ENCODE peak calls at places on chromosomes 13 and 19, in four cellular contexts. K is K562, C is HepG2, G is HCT116. J is an unnamed sample.

GRCh38 chr13:79663420-79663819 is 182.5 kb downstream of the NDFIP2 start:
- DNase-seq in K (no peak), C (no peak), G (no peak), J (no peak)

GRCh38 chr13:42328672-42329071 is 56.7 kb downstream of the AKAP11 start:
- DNase-seq in K (no peak), C (no peak), G (no peak), J (no peak)

GRCh38 chr13:42102961-42103688 is 54.7 kb downstream of the DGKH start:
- DNase-seq in K (no peak), C (no peak), G (no peak), J (no peak)

GRCh38 chr13:24670927-24671326 is 9.3 kb upstream of the ATP12A start:
- DNase-seq in K (peak), C (no peak), G (peak), J (no peak)

GRCh38 chr13:20461860-20462532 is 63.7 kb downstream of the CRYL1 start:
- DNase-seq in K (no peak), C (no peak), G (no peak), J (no peak)

GRCh38 chr13:53007872-53008271 is 20.7 kb upstream of the OLFM4 start:
- DNase-seq in K (no peak), C (no peak), G (no peak), J (no peak)

GRCh38 chr19:35776102-35776788 is 881 bp downstream of the ARHGAP33 start:
- DNase-seq in K (no peak), C (no peak), G (no peak), J (no peak)

GRCh38 chr13:41960195-41960699 is 662 bp downstream of the VWA8 start:
- DNase-seq in K (peak), C (peak), G (no peak), J (peak)

GRCh38 chr19:5220866-5221265 is 119.7 kb downstream of the PTPRS start:
- DNase-seq in K (no peak), C (no peak), G (no peak), J (no peak)

GRCh38 chr19:28864577-28865042 is 348.3 kb downstream of the UQCRFS1 start:
- DNase-seq in K (no peak), C (no peak), G (no peak), J (no peak)

GRCh38 chr19:42275103-42275502 is 6.1 kb downstream of the CIC start:
- DNase-seq in K (no peak), C (no peak), G (no peak), J (no peak)

GRCh38 chr19:51541458-51542357 is 10.2 kb upstream of the SIGLEC6 start:
- DNase-seq in K (peak), C (no peak), G (no peak), J (no peak)

GRCh38 chr19:40802300-40803169 is 3.5 kb downstream of the EGLN2 start:
- DNase-seq in K (peak), C (no peak), G (no peak), J (no peak)

GRCh38 chr13:31195616-31196015 is 4.2 kb upstream of the B3GLCT start:
- DNase-seq in K (no peak), C (no peak), G (no peak), J (no peak)

GRCh38 chr19:54035215-54036178 is 28.2 kb downstream of the VSTM1 start:
- DNase-seq in K (peak), C (no peak), G (no peak), J (no peak)

GRCh38 chr13:74452881-74453280 is 318.7 kb upstream of the KLF12 start:
- DNase-seq in K (no peak), C (no peak), G (no peak), J (no peak)

GRCh38 chr13:29922281-29922821 is 71.9 kb upstream of the UBL3 start:
- DNase-seq in K (no peak), C (no peak), G (no peak), J (no peak)

GRCh38 chr13:31824705-31825512 is 85.6 kb downstream of the RXFP2 start:
- DNase-seq in K (no peak), C (no peak), G (no peak), J (no peak)

GRCh38 chr13:96082640-96083039 is 7.3 kb upstream of the HS6ST3 start:
- DNase-seq in K (no peak), C (no peak), G (no peak), J (no peak)

GRCh38 chr19:40452016-40452415 is 7.9 kb upstream of the SERTAD3 start:
- DNase-seq in K (no peak), C (no peak), G (no peak), J (no peak)

GRCh38 chr19:33349319-33350289 is 23.9 kb upstream of the CEBPG start:
- DNase-seq in K (no peak), C (peak), G (no peak), J (no peak)

GRCh38 chr19:35240322-35240721 is 8.5 kb upstream of the LSR start:
- DNase-seq in K (no peak), C (no peak), G (no peak), J (no peak)

GRCh38 chr19:17775991-17776803 is 18.7 kb upstream of the B3GNT3 start:
- DNase-seq in K (no peak), C (no peak), G (no peak), J (no peak)

GRCh38 chr13:112330479-112331407 is 45.4 kb upstream of the SPACA7 start:
- DNase-seq in K (no peak), C (no peak), G (no peak), J (no peak)

GRCh38 chr13:102599451-102600012 is 2.7 kb downstream of the TPP2 start:
- DNase-seq in K (no peak), C (no peak), G (no peak), J (no peak)

GRCh38 chr13:109747524-109747923 is 38.9 kb downstream of the IRS2 start:
- DNase-seq in K (no peak), C (no peak), G (no peak), J (no peak)

GRCh38 chr13:109749365-109749764 is 37.0 kb downstream of the IRS2 start:
- DNase-seq in K (no peak), C (no peak), G (no peak), J (no peak)

GRCh38 chr13:109748677-109749076 is 37.7 kb downstream of the IRS2 start:
- DNase-seq in K (no peak), C (no peak), G (no peak), J (no peak)

GRCh38 chr13:109751477-109751876 is 34.9 kb downstream of the IRS2 start:
- DNase-seq in K (no peak), C (no peak), G (no peak), J (no peak)

GRCh38 chr13:109750376-109750775 is 36.0 kb downstream of the IRS2 start:
- DNase-seq in K (no peak), C (no peak), G (no peak), J (no peak)
- TF ChIP-seq JUND in K (no peak), C (no peak), G (no peak), J (no peak)

GRCh38 chr13:97119899-97120745 is 102.0 kb upstream of the MBNL2 start:
- DNase-seq in K (no peak), C (no peak), G (no peak), J (no peak)

GRCh38 chr13:97121894-97122293 is 100.2 kb upstream of the MBNL2 start:
- DNase-seq in K (no peak), C (no peak), G (no peak), J (no peak)

GRCh38 chr13:97124237-97124636 is 97.9 kb upstream of the MBNL2 start:
- DNase-seq in K (no peak), C (no peak), G (no peak), J (no peak)

GRCh38 chr13:97120976-97121375 is 101.2 kb upstream of the MBNL2 start:
- DNase-seq in K (no peak), C (no peak), G (no peak), J (no peak)

GRCh38 chr13:97122381-97122996 is 99.6 kb upstream of the MBNL2 start:
- DNase-seq in K (no peak), C (no peak), G (peak), J (no peak)
- TF ChIP-seq JUND in K (no peak), C (no peak), G (peak), J (no peak)

GRCh38 chr19:13899393-13899792 is 6.5 kb downstream of the BRME1 start:
- DNase-seq in K (no peak), C (peak), G (no peak), J (no peak)

GRCh38 chr19:13906525-13906904 is 514 bp downstream of the CC2D1A start:
- DNase-seq in K (peak), C (peak), G (no peak), J (peak)

GRCh38 chr19:13905634-13906524 is at the start of the genes BRME1 and CC2D1A:
- DNase-seq in K (peak), C (peak), G (peak), J (peak)

GRCh38 chr19:13899912-13900584 is 5.9 kb downstream of the BRME1 start:
- DNase-seq in K (no peak), C (no peak), G (no peak), J (no peak)

DNA sequence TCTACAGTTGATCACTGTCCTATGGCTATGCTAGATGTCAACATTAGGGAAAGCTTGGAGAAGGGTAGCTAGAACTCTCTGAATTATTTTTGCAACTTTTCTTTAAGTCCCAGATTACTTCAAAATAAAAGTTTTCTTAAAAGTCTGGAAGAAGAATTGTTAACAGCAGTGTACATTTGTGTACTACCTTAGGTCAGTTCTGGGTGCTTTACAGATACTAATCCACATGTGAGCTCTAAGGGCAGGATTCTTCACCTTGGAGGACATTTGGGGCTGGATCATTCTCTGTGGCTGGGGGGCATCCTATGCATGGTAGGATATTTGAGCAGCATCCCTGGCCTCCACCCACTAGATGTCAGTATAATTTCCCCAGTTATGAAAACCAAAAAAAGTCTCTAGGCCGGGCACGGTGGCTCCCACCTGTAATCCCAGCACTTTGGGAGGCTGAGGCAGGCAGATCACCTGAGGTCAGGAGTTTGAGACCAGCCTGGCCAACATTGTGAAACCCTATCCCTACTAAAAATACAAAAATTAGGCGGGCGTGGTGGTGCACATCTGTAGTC is 2.8 kb downstream of the BRME1 start:
- DNase-seq in K (no peak), C (no peak), G (no peak), J (no peak)
- TF ChIP-seq JUND in K (no peak), C (no peak), G (no peak), J (no peak)

DNA sequence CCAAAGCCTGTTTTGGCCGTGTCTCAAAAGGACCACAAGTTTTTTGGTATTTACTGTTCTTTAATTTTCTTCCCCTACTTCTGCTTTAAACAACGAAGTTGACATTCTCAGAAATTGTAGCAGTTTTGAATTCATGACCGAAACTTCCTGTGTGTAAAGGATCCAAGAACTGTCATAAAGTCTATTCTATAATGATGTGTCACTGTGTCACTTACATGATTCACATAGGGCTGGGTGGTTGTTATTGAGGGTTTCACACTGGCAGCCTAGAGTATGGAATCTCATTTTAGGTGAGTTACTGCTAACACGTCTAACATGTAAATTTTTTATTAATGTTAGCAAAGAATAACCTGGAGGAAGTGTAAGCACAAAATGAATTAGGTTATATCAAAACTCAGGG is 741.0 kb upstream of the KLHL1 start:
- DNase-seq in K (no peak), C (no peak), G (no peak), J (no peak)
- TF ChIP-seq JUND in K (no peak), C (no peak), G (no peak), J (no peak)

GRCh38 chr19:3176715-3177501 is 1.7 kb upstream of the S1PR4 start:
- DNase-seq in K (peak), C (no peak), G (peak), J (no peak)
- TF ChIP-seq JUND in K (peak), C (no peak), G (no peak), J (no peak)

J was measured in T47D.